ENCODE peak calls at places on chromosomes 7 and 10, in eight cellular contexts. W is RCC 7860; D is renal cortical epithelial cell; G is ureter; R is GM19239; Y is AG08395; B is AG04449; J is activated T-helper 1 cell treated with anti-CD3 and anti-CD28 coated beads, Interleukin-12 subunit alpha, Interleukin-12 subunit beta, Interleukin-2, Interleukin-4 antibody, amounts not matched to agents 30 ng/mL and 10 ng/mL and 1 ng/mL, durations not matched to agents 14 hours and 24 hours and 36 hours. N is an unnamed sample.

GRCh38 chr10:11846542-11846941 is 23.4 kb downstream of the PROSER2 start:
- DNase-seq in B (no peak), Y (peak), R (no peak), W (no peak), D (no peak), G (no peak), J (no peak), N (no peak)

GRCh38 chr7:138009350-138009653 is 7.4 kb upstream of the CREB3L2 start:
- DNase-seq in J (no peak), R (no peak), G (no peak), B (no peak), W (no peak), Y (no peak), D (no peak), N (no peak)

GRCh38 chr7:128783143-128783799 is 7.7 kb upstream of the OPN1SW start:
- DNase-seq in J (no peak), R (no peak), B (peak), W (peak), Y (peak), D (peak), G (peak), N (peak)

GRCh38 chr7:44791278-44792219 is 4.9 kb upstream of the PPIA start:
- DNase-seq in W (no peak), R (no peak), B (no peak), G (no peak), J (no peak), D (peak), Y (peak), N (peak)

GRCh38 chr10:58115218-58116050 is 152.3 kb downstream of the IPMK start:
- DNase-seq in B (no peak), W (no peak), Y (no peak), G (no peak), J (no peak), D (no peak), R (no peak), N (peak)

GRCh38 chr7:44276571-44277101 is 48.8 kb downstream of the CAMK2B start:
- DNase-seq in G (no peak), J (no peak), Y (no peak), D (no peak), W (no peak), B (no peak), R (no peak), N (no peak)

GRCh38 chr10:119652361-119652760 is 1.2 kb downstream of the BAG3 start:
- DNase-seq in D (peak), W (peak), B (peak), G (no peak), Y (peak), J (no peak), R (no peak), N (peak)

GRCh38 chr10:78981970-78982281 is 86.8 kb upstream of the ZMIZ1 start:
- DNase-seq in Y (no peak), B (no peak), J (no peak), D (no peak), R (no peak), W (no peak), G (no peak), N (peak)

GRCh38 chr10:48608279-48608681 is 3.4 kb upstream of the ARHGAP22 start:
- DNase-seq in J (peak), W (no peak), D (peak), G (peak), R (peak), Y (no peak), B (no peak), N (peak)

GRCh38 chr10:1379601-1380000 is 323.4 kb downstream of the WDR37 start:
- DNase-seq in D (no peak), Y (no peak), J (no peak), W (no peak), R (no peak), G (peak), B (no peak), N (no peak)

GRCh38 chr7:2508327-2509231 is 11.0 kb upstream of the LFNG start:
- DNase-seq in W (peak), G (no peak), Y (peak), B (peak), J (peak), D (no peak), R (peak), N (no peak)

GRCh38 chr7:157845203-157845810 is 508.5 kb downstream of the DNAJB6 start:
- DNase-seq in J (no peak), W (no peak), Y (no peak), B (no peak), D (no peak), G (no peak), R (no peak), N (peak)

GRCh38 chr7:15720849-15721471 is 34.5 kb upstream of the MEOX2 start:
- DNase-seq in G (no peak), D (peak), J (no peak), R (no peak), W (peak), Y (peak), B (no peak), N (peak)